ENCODE peak calls at places on chromosomes 16 and 17, in four cellular contexts. P is PC-9, K is OCI-LY7, H is psoas muscle. R is an unnamed sample.

GRCh38 chr16:57519796-57520360 is 16.5 kb downstream of the CCDC102A start:
- DNase-seq in P (no peak), K (peak), H (peak), R (peak)

GRCh38 chr16:14434860-14435259 is 195.2 kb downstream of the PARN start:
- DNase-seq in P (no peak), K (no peak), H (no peak), R (no peak)

GRCh38 chr16:81752225-81752875 is 26.7 kb upstream of the PLCG2 start:
- DNase-seq in P (no peak), K (peak), H (peak), R (peak)

GRCh38 chr16:964696-965395 is 5.9 kb downstream of the LMF1 start:
- DNase-seq in P (no peak), K (no peak), H (no peak), R (no peak)

GRCh38 chr17:55161935-55162555 is 102.7 kb upstream of the HLF start:
- DNase-seq in P (peak), K (no peak), H (no peak), R (peak)

GRCh38 chr16:27795992-27796614 is 246.2 kb downstream of the KATNIP start:
- DNase-seq in P (no peak), K (peak), H (no peak), R (peak)

GRCh38 chr16:901149-901548 is 69.6 kb downstream of the LMF1 start:
- DNase-seq in P (no peak), K (no peak), H (no peak), R (no peak)

GRCh38 chr17:82840431-82840831 is 609 bp upstream of the ZNF750 start:
- DNase-seq in P (no peak), K (no peak), H (no peak), R (no peak)

GRCh38 chr17:55089955-55090573 is 121.5 kb downstream of the STXBP4 start:
- DNase-seq in P (peak), K (no peak), H (no peak), R (peak)

GRCh38 chr17:76887809-76888208 is 19.6 kb downstream of the MGAT5B start:
- DNase-seq in P (no peak), K (no peak), H (no peak), R (no peak)

GRCh38 chr16:54930034-54930938 is at the start of gene IRX5:
- DNase-seq in P (peak), K (peak), H (peak), R (peak)

GRCh38 chr16:67847064-67847861 is at the start of gene CENPT:
- DNase-seq in P (peak), K (peak), H (no peak), R (peak)

GRCh38 chr17:68532826-68533225 is 20.6 kb downstream of the PRKAR1A start:
- DNase-seq in P (no peak), K (no peak), H (no peak), R (no peak)

GRCh38 chr17:68534714-68535113 is 22.5 kb downstream of the PRKAR1A start:
- DNase-seq in P (no peak), K (no peak), H (no peak), R (no peak)

GRCh38 chr17:68531252-68531651 is 19.0 kb downstream of the PRKAR1A start:
- DNase-seq in P (no peak), K (no peak), H (no peak), R (no peak)

GRCh38 chr17:68535903-68536302 is 23.7 kb downstream of the PRKAR1A start:
- DNase-seq in P (no peak), K (no peak), H (no peak), R (no peak)

GRCh38 chr17:68533887-68534700 is 21.9 kb downstream of the PRKAR1A start:
- DNase-seq in P (no peak), K (peak), H (no peak), R (peak)
- TF ChIP-seq CTCF in P (peak), K (peak), H (peak), R (peak)

GRCh38 chr16:28878083-28878926 is at the start of gene ATP2A1:
- DNase-seq in P (no peak), K (no peak), H (no peak), R (no peak)
- H3K4me3 ChIP-seq in P (peak), K (peak), H (peak), R (peak)

GRCh38 chr16:25419681-25420080 is 162.0 kb upstream of the ZKSCAN2 start:
- DNase-seq in P (no peak), K (no peak), H (no peak), R (no peak)
- TF ChIP-seq CTCF in P (no peak), K (no peak), H (no peak), R (no peak)

GRCh38 chr16:64351116-64351515 is 770.7 kb downstream of the CDH11 start:
- DNase-seq in P (no peak), K (no peak), H (no peak), R (no peak)

GRCh38 chr16:64362193-64362592 is 759.7 kb downstream of the CDH11 start:
- DNase-seq in P (no peak), K (no peak), H (no peak), R (no peak)

GRCh38 chr16:64356267-64356666 is 765.6 kb downstream of the CDH11 start:
- DNase-seq in P (no peak), K (no peak), H (no peak), R (peak)
- H3K4me3 ChIP-seq in P (no peak), K (no peak), H (no peak), R (no peak)

GRCh38 chr16:24409045-24409444 is 130.3 kb upstream of the RBBP6 start:
- DNase-seq in P (no peak), K (peak), H (no peak), R (no peak)
- TF ChIP-seq CTCF in P (peak), K (peak), H (no peak), R (no peak)

DNA sequence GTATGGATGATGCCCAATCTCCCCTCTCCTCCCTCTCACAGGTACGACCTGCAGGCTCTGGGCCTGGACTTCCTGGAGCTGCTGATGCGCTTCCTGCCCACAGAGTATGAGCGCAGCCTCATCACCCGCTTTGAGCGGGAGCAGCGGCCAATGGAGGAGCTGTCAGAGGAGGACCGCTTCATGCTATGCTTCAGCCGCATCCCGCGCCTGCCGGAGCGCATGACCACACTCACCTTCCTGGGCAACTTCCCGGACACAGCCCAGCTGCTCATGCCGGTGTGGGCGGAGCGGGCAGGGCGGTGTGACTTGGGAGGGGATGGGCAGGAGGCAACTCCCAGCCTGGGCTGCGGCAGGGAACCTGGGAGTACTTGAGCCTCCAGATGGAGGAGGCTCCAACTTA is 18.1 kb downstream of the SPATA32 start:
- DNase-seq in P (no peak), K (no peak), H (no peak), R (no peak)
- H3K4me3 ChIP-seq in P (no peak), K (no peak), H (no peak), R (no peak)

GRCh38 chr17:43211480-43212402 is at the start of gene TMEM106A:
- DNase-seq in P (peak), K (peak), H (peak), R (peak)
- TF ChIP-seq CTCF in P (peak), K (peak), H (no peak), R (peak)

GRCh38 chr17:68196394-68197090 is 51.3 kb upstream of the AMZ2 start:
- DNase-seq in P (no peak), K (no peak), H (no peak), R (no peak)
- H3K4me3 ChIP-seq in P (peak), K (no peak), H (peak), R (no peak)